ENCODE peak calls at places on chromosomes 5 and 9, in four cellular contexts. K is T-cell, O is dorsolateral prefrontal cortex, U is mucosa of gallbladder. Z is an unnamed sample.

GRCh38 chr9:15642369-15642962 is 89.6 kb downstream of the CCDC171 start:
- DNase-seq in K (no peak), O (no peak), U (no peak), Z (no peak)

GRCh38 chr5:114325552-114325951 is 36.3 kb upstream of the KCNN2 start:
- DNase-seq in K (no peak), O (no peak), U (peak; percentile 16), Z (peak; percentile 13)

GRCh38 chr9:4490705-4491620 is 695 bp downstream of the SLC1A1 start:
- DNase-seq in K (no peak), O (peak; percentile 46), U (no peak), Z (no peak)

GRCh38 chr5:116231288-116231687 is 146.5 kb downstream of the COMMD10 start:
- DNase-seq in K (no peak), O (no peak), U (no peak), Z (no peak)

GRCh38 chr9:6410653-6411052 is 2.3 kb upstream of the UHRF2 start:
- DNase-seq in K (no peak), O (no peak), U (no peak), Z (no peak)

GRCh38 chr9:90526386-90526785 is 116.2 kb downstream of the DIRAS2 start:
- DNase-seq in K (no peak), O (no peak), U (no peak), Z (no peak)

GRCh38 chr9:33472171-33472920 is 1.4 kb downstream of the NOL6 start:
- DNase-seq in K (no peak), O (no peak), U (no peak), Z (no peak)

GRCh38 chr9:109349431-109349846 is 28.6 kb upstream of the EPB41L4B start:
- DNase-seq in K (no peak), O (no peak), U (no peak), Z (no peak)

GRCh38 chr5:142587354-142587965 is 98.4 kb downstream of the FGF1 start:
- DNase-seq in K (peak; percentile 8), O (no peak), U (no peak), Z (no peak)

GRCh38 chr5:6712136-6712581 is 1.1 kb upstream of the TENT4A start:
- DNase-seq in K (peak; percentile 19), O (peak; percentile 71), U (no peak), Z (peak; percentile 63)

GRCh38 chr9:89247431-89248370 is 63.3 kb upstream of the CKS2 start:
- DNase-seq in K (no peak), O (no peak), U (no peak), Z (no peak)

GRCh38 chr9:89701221-89701798 is 96.5 kb downstream of the GADD45G start:
- DNase-seq in K (peak; percentile 72), O (no peak), U (no peak), Z (no peak)

GRCh38 chr9:20903214-20903613 is 128.2 kb downstream of the HACD4 start:
- DNase-seq in K (no peak), O (no peak), U (no peak), Z (no peak)

GRCh38 chr5:172379481-172379880 is 74.8 kb downstream of the SH3PXD2B start:
- DNase-seq in K (no peak), O (no peak), U (no peak), Z (no peak)

GRCh38 chr5:107104774-107105050 is 566.0 kb downstream of the EFNA5 start:
- DNase-seq in K (no peak), O (no peak), U (peak; percentile 23), Z (peak; percentile 49)

GRCh38 chr5:19795218-19795617 is 192.8 kb downstream of the CDH18 start:
- DNase-seq in K (no peak), O (no peak), U (no peak), Z (no peak)

Z was measured in body of pancreas.